ENCODE peak calls at places on chromosomes 3 and 15, in seven cellular contexts. One of them, this sample, is unnamed.

GRCh38 chr15:88932271-88932874 is 19.2 kb upstream of the MFGE8 start:
- DNase-seq in naive thymus-derived CD4-positive, alpha-beta T cell: no peak
- DNase-seq in brain microvascular endothelial cell: no peak
- DNase-seq in fibroblast of lung: no peak
- DNase-seq in AG09309: no peak
- DNase-seq in tibial artery: no peak
- DNase-seq in mucosa of descending colon: no peak
- DNase-seq in this sample: no peak

GRCh38 chr15:41620536-41621199 is 39.5 kb upstream of the MGA start:
- DNase-seq in naive thymus-derived CD4-positive, alpha-beta T cell: no peak
- DNase-seq in brain microvascular endothelial cell: no peak
- DNase-seq in fibroblast of lung: peak; percentile 7
- DNase-seq in AG09309: no peak
- DNase-seq in tibial artery: no peak
- DNase-seq in mucosa of descending colon: no peak
- DNase-seq in this sample: no peak

GRCh38 chr3:24185738-24186384 is 240.8 kb downstream of the NR1D2 start:
- DNase-seq in naive thymus-derived CD4-positive, alpha-beta T cell: no peak
- DNase-seq in brain microvascular endothelial cell: peak; percentile 43
- DNase-seq in fibroblast of lung: peak; percentile 77
- DNase-seq in AG09309: peak; percentile 55
- DNase-seq in tibial artery: no peak
- DNase-seq in mucosa of descending colon: peak; percentile 11
- DNase-seq in this sample: peak; percentile 72

GRCh38 chr15:30043211-30043655 is 39.5 kb upstream of the GOLGA8J start:
- DNase-seq in naive thymus-derived CD4-positive, alpha-beta T cell: no peak
- DNase-seq in brain microvascular endothelial cell: no peak
- DNase-seq in fibroblast of lung: peak; percentile 59
- DNase-seq in AG09309: no peak
- DNase-seq in tibial artery: no peak
- DNase-seq in mucosa of descending colon: no peak
- DNase-seq in this sample: no peak

GRCh38 chr3:55624238-55624637 is 137.1 kb upstream of the WNT5A start:
- DNase-seq in naive thymus-derived CD4-positive, alpha-beta T cell: no peak
- DNase-seq in brain microvascular endothelial cell: peak; percentile 20
- DNase-seq in fibroblast of lung: no peak
- DNase-seq in AG09309: no peak
- DNase-seq in tibial artery: no peak
- DNase-seq in mucosa of descending colon: no peak
- DNase-seq in this sample: no peak

GRCh38 chr3:95911767-95912166 is 902.6 kb upstream of the EPHA6 start:
- DNase-seq in naive thymus-derived CD4-positive, alpha-beta T cell: no peak
- DNase-seq in brain microvascular endothelial cell: no peak
- DNase-seq in fibroblast of lung: no peak
- DNase-seq in AG09309: no peak
- DNase-seq in tibial artery: no peak
- DNase-seq in mucosa of descending colon: no peak
- DNase-seq in this sample: no peak

GRCh38 chr15:76197703-76198455 is 113.4 kb downstream of the ETFA start:
- DNase-seq in naive thymus-derived CD4-positive, alpha-beta T cell: no peak
- DNase-seq in brain microvascular endothelial cell: no peak
- DNase-seq in fibroblast of lung: no peak
- DNase-seq in AG09309: no peak
- DNase-seq in tibial artery: peak; percentile 14
- DNase-seq in mucosa of descending colon: no peak
- DNase-seq in this sample: no peak

GRCh38 chr3:194003128-194004057 is 132.6 kb upstream of the HES1 start:
- DNase-seq in naive thymus-derived CD4-positive, alpha-beta T cell: peak; percentile 32
- DNase-seq in brain microvascular endothelial cell: peak; percentile 98
- DNase-seq in fibroblast of lung: peak; percentile 95
- DNase-seq in AG09309: peak; percentile 88
- DNase-seq in tibial artery: peak; percentile 96
- DNase-seq in mucosa of descending colon: peak; percentile 90
- DNase-seq in this sample: no peak

GRCh38 chr15:93241696-93242585 is 152.9 kb upstream of the RGMA start:
- DNase-seq in naive thymus-derived CD4-positive, alpha-beta T cell: no peak
- DNase-seq in brain microvascular endothelial cell: no peak
- DNase-seq in fibroblast of lung: no peak
- DNase-seq in AG09309: no peak
- DNase-seq in tibial artery: no peak
- DNase-seq in mucosa of descending colon: no peak
- DNase-seq in this sample: no peak

GRCh38 chr3:149705416-149705815 is 46.9 kb downstream of the COMMD2 start:
- DNase-seq in naive thymus-derived CD4-positive, alpha-beta T cell: no peak
- DNase-seq in brain microvascular endothelial cell: no peak
- DNase-seq in fibroblast of lung: no peak
- DNase-seq in AG09309: no peak
- DNase-seq in tibial artery: no peak
- DNase-seq in mucosa of descending colon: no peak
- DNase-seq in this sample: no peak

GRCh38 chr3:66797916-66798560 is 200.1 kb upstream of the KBTBD8 start:
- DNase-seq in naive thymus-derived CD4-positive, alpha-beta T cell: no peak
- DNase-seq in brain microvascular endothelial cell: peak; percentile 71
- DNase-seq in fibroblast of lung: peak; percentile 86
- DNase-seq in AG09309: no peak
- DNase-seq in tibial artery: peak; percentile 27
- DNase-seq in mucosa of descending colon: no peak
- DNase-seq in this sample: no peak

GRCh38 chr15:45790325-45790943 is 155.6 kb downstream of the SQOR start:
- DNase-seq in naive thymus-derived CD4-positive, alpha-beta T cell: no peak
- DNase-seq in brain microvascular endothelial cell: peak; percentile 28
- DNase-seq in fibroblast of lung: peak; percentile 26
- DNase-seq in AG09309: no peak
- DNase-seq in tibial artery: no peak
- DNase-seq in mucosa of descending colon: peak; percentile 78
- DNase-seq in this sample: peak; percentile 33

GRCh38 chr3:113698891-113699465 is 2.5 kb upstream of the USF3 start:
- DNase-seq in naive thymus-derived CD4-positive, alpha-beta T cell: peak; percentile 26
- DNase-seq in brain microvascular endothelial cell: no peak
- DNase-seq in fibroblast of lung: peak; percentile 27
- DNase-seq in AG09309: no peak
- DNase-seq in tibial artery: no peak
- DNase-seq in mucosa of descending colon: peak; percentile 54
- DNase-seq in this sample: no peak

GRCh38 chr3:192652731-192653130 is 74.6 kb downstream of the FGF12 start:
- DNase-seq in naive thymus-derived CD4-positive, alpha-beta T cell: no peak
- DNase-seq in brain microvascular endothelial cell: no peak
- DNase-seq in fibroblast of lung: no peak
- DNase-seq in AG09309: no peak
- DNase-seq in tibial artery: no peak
- DNase-seq in mucosa of descending colon: no peak
- DNase-seq in this sample: no peak

GRCh38 chr3:66472313-66473134 is 28.3 kb downstream of the LRIG1 start:
- DNase-seq in naive thymus-derived CD4-positive, alpha-beta T cell: peak; percentile 52
- DNase-seq in brain microvascular endothelial cell: peak; percentile 72
- DNase-seq in fibroblast of lung: peak; percentile 69
- DNase-seq in AG09309: no peak
- DNase-seq in tibial artery: no peak
- DNase-seq in mucosa of descending colon: peak; percentile 56
- DNase-seq in this sample: no peak

GRCh38 chr3:111481551-111481950 is 60.4 kb upstream of the CD96 start:
- DNase-seq in naive thymus-derived CD4-positive, alpha-beta T cell: no peak
- DNase-seq in brain microvascular endothelial cell: no peak
- DNase-seq in fibroblast of lung: peak; percentile 64
- DNase-seq in AG09309: no peak
- DNase-seq in tibial artery: no peak
- DNase-seq in mucosa of descending colon: no peak
- DNase-seq in this sample: no peak

GRCh38 chr15:52651114-52651513 is 28.1 kb downstream of the ATOSA start:
- DNase-seq in naive thymus-derived CD4-positive, alpha-beta T cell: no peak
- DNase-seq in brain microvascular endothelial cell: no peak
- DNase-seq in fibroblast of lung: no peak
- DNase-seq in AG09309: no peak
- DNase-seq in tibial artery: no peak
- DNase-seq in mucosa of descending colon: no peak
- DNase-seq in this sample: no peak
- H3K4me3 ChIP-seq in naive thymus-derived CD4-positive, alpha-beta T cell: no peak overlapping the region
- H3K4me3 ChIP-seq in brain microvascular endothelial cell: peak overlapping the region; percentile 46
- H3K4me3 ChIP-seq in fibroblast of lung: no peak overlapping the region
- H3K4me3 ChIP-seq in AG09309: no peak overlapping the region
- H3K4me3 ChIP-seq in tibial artery: no peak overlapping the region
- H3K4me3 ChIP-seq in mucosa of descending colon: no peak overlapping the region
- H3K4me3 ChIP-seq in this sample: no peak overlapping the region

DNA sequence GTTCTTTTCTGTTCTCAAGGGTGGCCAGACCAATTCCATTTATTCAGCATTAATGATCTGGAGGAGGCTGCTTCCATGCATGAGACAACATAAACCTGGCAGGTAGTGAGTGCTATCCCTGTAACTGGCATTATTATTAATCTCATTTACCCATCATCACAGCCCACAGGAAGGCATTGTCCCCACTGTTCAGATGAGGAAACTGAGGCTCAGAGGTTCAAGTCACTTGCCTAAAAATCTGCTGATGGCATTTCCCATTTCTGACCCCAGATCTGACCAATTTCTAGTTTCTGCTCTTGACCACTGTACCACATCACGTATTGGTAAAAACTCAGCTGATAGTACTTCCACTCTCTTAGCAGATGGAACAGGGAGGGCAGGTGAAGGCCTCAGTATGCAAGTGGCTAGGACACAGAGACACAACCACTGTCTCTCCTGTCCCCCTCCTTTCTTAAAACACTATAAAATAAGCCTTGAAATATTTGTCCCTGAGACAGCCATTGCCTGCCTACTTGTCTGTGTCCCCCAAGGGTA is 36.1 kb downstream of the TRANK1 start:
- DNase-seq in naive thymus-derived CD4-positive, alpha-beta T cell: no peak
- DNase-seq in brain microvascular endothelial cell: no peak
- DNase-seq in fibroblast of lung: no peak
- DNase-seq in AG09309: no peak
- DNase-seq in tibial artery: no peak
- DNase-seq in mucosa of descending colon: no peak
- DNase-seq in this sample: no peak
- H3K4me3 ChIP-seq in naive thymus-derived CD4-positive, alpha-beta T cell: peak overlapping the region; percentile 80
- H3K4me3 ChIP-seq in brain microvascular endothelial cell: peak overlapping the region; percentile 46
- H3K4me3 ChIP-seq in fibroblast of lung: peak overlapping the region; percentile 41
- H3K4me3 ChIP-seq in AG09309: peak overlapping the region; percentile 35
- H3K4me3 ChIP-seq in tibial artery: peak overlapping the region; percentile 43
- H3K4me3 ChIP-seq in mucosa of descending colon: peak overlapping the region; percentile 25
- H3K4me3 ChIP-seq in this sample: peak overlapping the region; percentile 52

DNA sequence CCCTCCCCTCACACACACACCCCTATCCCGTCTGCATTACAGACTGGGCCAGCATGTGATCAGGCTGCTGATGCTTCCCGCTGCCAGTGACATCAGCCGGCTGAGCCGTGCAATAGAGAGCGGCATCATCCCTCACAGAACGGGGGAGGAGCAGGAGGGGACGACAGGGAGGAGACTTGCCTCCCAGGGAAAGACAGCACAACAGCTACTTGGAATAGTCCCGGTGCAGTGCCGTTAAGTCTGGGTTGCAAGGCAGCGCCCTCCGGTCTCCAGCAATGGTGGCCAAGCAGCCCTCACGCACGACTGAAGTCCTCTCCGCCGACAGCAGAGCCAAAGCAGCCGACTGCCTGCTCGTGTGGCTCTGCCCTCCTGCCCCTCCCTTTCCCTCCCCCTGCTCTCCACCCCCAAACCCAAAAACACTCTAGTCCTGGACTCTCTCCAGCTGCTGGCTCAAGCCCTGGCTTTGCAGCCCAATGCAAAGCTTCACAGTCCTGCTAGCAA is 31.5 kb upstream of the RPS17 start:
- DNase-seq in naive thymus-derived CD4-positive, alpha-beta T cell: no peak
- DNase-seq in brain microvascular endothelial cell: peak; percentile 47
- DNase-seq in fibroblast of lung: peak; percentile 81
- DNase-seq in AG09309: peak; percentile 45
- DNase-seq in tibial artery: peak; percentile 80
- DNase-seq in mucosa of descending colon: peak; percentile 34
- DNase-seq in this sample: no peak
- H3K4me3 ChIP-seq in naive thymus-derived CD4-positive, alpha-beta T cell: no peak overlapping the region
- H3K4me3 ChIP-seq in brain microvascular endothelial cell: peak overlapping the region; percentile 47
- H3K4me3 ChIP-seq in fibroblast of lung: peak overlapping the region; percentile 52
- H3K4me3 ChIP-seq in AG09309: peak overlapping the region; percentile 53
- H3K4me3 ChIP-seq in tibial artery: peak overlapping the region; percentile 56
- H3K4me3 ChIP-seq in mucosa of descending colon: no peak overlapping the region
- H3K4me3 ChIP-seq in this sample: no peak overlapping the region

DNA sequence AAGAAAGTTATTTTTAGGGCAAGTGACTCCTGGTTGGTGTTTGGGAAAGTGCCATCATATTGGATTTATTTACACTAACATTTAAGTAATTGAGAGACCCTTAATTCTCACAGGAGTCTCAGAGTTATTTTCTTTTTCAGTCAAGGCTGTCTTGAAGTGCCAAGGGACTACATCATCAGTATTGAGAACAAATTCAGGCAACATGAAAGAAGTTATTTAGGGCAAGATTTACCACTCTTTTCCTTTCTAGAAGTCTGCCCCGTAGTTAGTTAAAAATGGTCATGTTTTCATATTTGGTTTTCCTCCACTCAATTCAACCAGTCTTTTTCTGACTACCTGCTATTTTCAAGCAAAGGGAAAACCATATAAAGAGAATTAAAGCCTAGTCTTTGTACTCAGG is 6.1 kb downstream of the B4GALT4 start:
- DNase-seq in naive thymus-derived CD4-positive, alpha-beta T cell: no peak
- DNase-seq in brain microvascular endothelial cell: no peak
- DNase-seq in fibroblast of lung: no peak
- DNase-seq in AG09309: no peak
- DNase-seq in tibial artery: no peak
- DNase-seq in mucosa of descending colon: no peak
- DNase-seq in this sample: no peak
- H3K4me3 ChIP-seq in naive thymus-derived CD4-positive, alpha-beta T cell: no peak overlapping the region
- H3K4me3 ChIP-seq in brain microvascular endothelial cell: no peak overlapping the region
- H3K4me3 ChIP-seq in fibroblast of lung: no peak overlapping the region
- H3K4me3 ChIP-seq in AG09309: no peak overlapping the region
- H3K4me3 ChIP-seq in tibial artery: no peak overlapping the region
- H3K4me3 ChIP-seq in mucosa of descending colon: no peak overlapping the region
- H3K4me3 ChIP-seq in this sample: no peak overlapping the region

This sample was measured in Jurkat, Clone E6-1.